ENCODE peak calls at places on chromosomes 7 and 10, in ten cellular contexts. N, P, C, T, Z, D, V, M, G and U are unnamed samples.

GRCh38 chr7:111076205-111076604 is 14.7 kb upstream of the LRRN3 start:
- DNase-seq in N (no peak), P (peak), C (no peak), T (no peak), Z (no peak), D (no peak), V (no peak), M (no peak), G (no peak), U (no peak)

GRCh38 chr10:102540023-102540422 is 36.3 kb downstream of the SUFU start:
- DNase-seq in N (no peak), P (peak), C (no peak), T (no peak), Z (no peak), D (peak), V (no peak), M (no peak), G (no peak), U (no peak)

GRCh38 chr10:59287587-59287986 is 74.8 kb downstream of the FAM13C start:
- DNase-seq in N (no peak), P (no peak), C (no peak), T (no peak), Z (no peak), D (no peak), V (no peak), M (no peak), G (no peak), U (no peak)

GRCh38 chr7:50497068-50497642 is 47.0 kb upstream of the FIGNL1 start:
- DNase-seq in N (no peak), P (peak), C (no peak), T (no peak), Z (no peak), D (no peak), V (no peak), M (no peak), G (no peak), U (no peak)

GRCh38 chr10:31064334-31064733 is 32.7 kb upstream of the ZNF438 start:
- DNase-seq in N (no peak), P (peak), C (no peak), T (no peak), Z (no peak), D (no peak), V (no peak), M (no peak), G (no peak), U (no peak)

GRCh38 chr7:52917982-52918578 is 117.4 kb upstream of the POM121L12 start:
- DNase-seq in N (no peak), P (no peak), C (peak), T (no peak), Z (no peak), D (no peak), V (no peak), M (no peak), G (no peak), U (no peak)

GRCh38 chr7:153934629-153935028 is 117.6 kb upstream of the DPP6 start:
- DNase-seq in N (no peak), P (no peak), C (no peak), T (no peak), Z (no peak), D (no peak), V (no peak), M (no peak), G (no peak), U (no peak)

GRCh38 chr7:69962077-69962855 is 364.0 kb downstream of the AUTS2 start:
- DNase-seq in N (no peak), P (no peak), C (no peak), T (no peak), Z (no peak), D (no peak), V (no peak), M (no peak), G (peak), U (peak)

GRCh38 chr10:4549254-4549653 is 276.8 kb upstream of the AKR1E2 start:
- DNase-seq in N (no peak), P (no peak), C (no peak), T (no peak), Z (no peak), D (no peak), V (no peak), M (no peak), G (no peak), U (no peak)

GRCh38 chr10:680745-681144 is 8.7 kb downstream of the DIP2C start:
- DNase-seq in N (no peak), P (no peak), C (no peak), T (no peak), Z (no peak), D (no peak), V (no peak), M (no peak), G (no peak), U (no peak)

GRCh38 chr7:136640977-136641376 is 227.5 kb upstream of the CHRM2 start:
- DNase-seq in N (no peak), P (no peak), C (no peak), T (no peak), Z (no peak), D (no peak), V (no peak), M (no peak), G (no peak), U (no peak)

GRCh38 chr7:4123823-4124222 is 558.3 kb upstream of the FOXK1 start:
- DNase-seq in N (no peak), P (no peak), C (no peak), T (no peak), Z (no peak), D (no peak), V (no peak), M (no peak), G (no peak), U (no peak)

GRCh38 chr7:154684651-154685563 is 318.0 kb downstream of the PAXIP1 start:
- DNase-seq in N (no peak), P (no peak), C (no peak), T (no peak), Z (peak), D (no peak), V (no peak), M (no peak), G (peak), U (no peak)

GRCh38 chr7:132328047-132328620 is 248.1 kb downstream of the PLXNA4 start:
- DNase-seq in N (no peak), P (no peak), C (no peak), T (no peak), Z (no peak), D (no peak), V (no peak), M (no peak), G (no peak), U (peak)

GRCh38 chr7:131173148-131173890 is 154.4 kb upstream of the MKLN1 start:
- DNase-seq in N (peak), P (peak), C (no peak), T (no peak), Z (no peak), D (no peak), V (no peak), M (no peak), G (no peak), U (no peak)

GRCh38 chr10:91797874-91798735 is at the start of gene TNKS2:
- DNase-seq in N (peak), P (peak), C (peak), T (peak), Z (peak), D (peak), V (peak), M (peak), G (peak), U (peak)